ENCODE peak calls at places on chromosomes 5 and 9, in nine cellular contexts. L is MG63; X is CD8-positive, alpha-beta T cell; E is HS-27A; Z is psoas muscle; R is ACHN; A is iris pigment epithelial cell; G is AG04449; D is GM06990. I is an unnamed sample.

GRCh38 chr5:40224421-40224820 is 455.3 kb upstream of the PTGER4 start:
- DNase-seq in L (peak; percentile 8), X (no peak), E (no peak), Z (no peak), R (no peak), A (peak; percentile 47), G (no peak), D (no peak), I (no peak)

GRCh38 chr9:129280236-129281231 is 102.5 kb upstream of the IER5L start:
- DNase-seq in L (no peak), X (no peak), E (no peak), Z (peak; percentile 30), R (no peak), A (no peak), G (no peak), D (no peak), I (no peak)

GRCh38 chr5:178116406-178116885 is 3.1 kb downstream of the N4BP3 start:
- DNase-seq in L (no peak), X (peak; percentile 93), E (no peak), Z (no peak), R (no peak), A (no peak), G (no peak), D (peak; percentile 83), I (no peak)

GRCh38 chr9:91580136-91580535 is 156.5 kb upstream of the NFIL3 start:
- DNase-seq in L (peak; percentile 55), X (no peak), E (no peak), Z (no peak), R (no peak), A (peak; percentile 34), G (no peak), D (no peak), I (no peak)

GRCh38 chr5:176675676-176676360 is 28.5 kb downstream of the TSPAN17 start:
- DNase-seq in L (peak; percentile 53), X (no peak), E (no peak), Z (no peak), R (peak; percentile 31), A (peak; percentile 39), G (no peak), D (no peak), I (no peak)

GRCh38 chr5:31844615-31845345 is 205.8 kb downstream of the PDZD2 start:
- DNase-seq in L (no peak), X (no peak), E (no peak), Z (no peak), R (no peak), A (no peak), G (no peak), D (no peak), I (no peak)

GRCh38 chr5:180873628-180874520 is 12.8 kb upstream of the ZFP62 start:
- DNase-seq in L (peak; percentile 36), X (peak; percentile 45), E (no peak), Z (no peak), R (no peak), A (peak; percentile 55), G (no peak), D (peak; percentile 56), I (peak; percentile 67)

GRCh38 chr9:9212963-9213362 is 1399.8 kb downstream of the PTPRD start:
- DNase-seq in L (no peak), X (no peak), E (no peak), Z (no peak), R (no peak), A (no peak), G (no peak), D (no peak), I (no peak)

GRCh38 chr9:75455444-75455921 is 367.2 kb downstream of the OSTF1 start:
- DNase-seq in L (no peak), X (no peak), E (peak; percentile 14), Z (no peak), R (no peak), A (peak; percentile 42), G (no peak), D (peak; percentile 20), I (peak; percentile 27)

GRCh38 chr9:27258662-27259061 is 38.3 kb downstream of the EQTN start:
- DNase-seq in L (no peak), X (no peak), E (no peak), Z (no peak), R (no peak), A (no peak), G (no peak), D (no peak), I (no peak)

GRCh38 chr5:31059889-31060288 is 133.6 kb upstream of the CDH6 start:
- DNase-seq in L (no peak), X (no peak), E (no peak), Z (no peak), R (no peak), A (peak; percentile 32), G (no peak), D (no peak), I (no peak)

GRCh38 chr5:148406406-148406805 is 22.6 kb downstream of the FBXO38 start:
- DNase-seq in L (no peak), X (no peak), E (no peak), Z (no peak), R (no peak), A (no peak), G (no peak), D (no peak), I (no peak)

GRCh38 chr9:131394464-131395026 is 659 bp downstream of the PRRC2B start:
- DNase-seq in L (peak; percentile 58), X (peak; percentile 63), E (no peak), Z (peak; percentile 80), R (peak; percentile 33), A (no peak), G (no peak), D (peak; percentile 69), I (peak; percentile 71)

GRCh38 chr9:81634915-81635516 is 54.3 kb downstream of the TLE1 start:
- DNase-seq in L (peak; percentile 0), X (no peak), E (no peak), Z (no peak), R (no peak), A (peak; percentile 59), G (no peak), D (no peak), I (no peak)

GRCh38 chr5:89968870-89969472 is 440.6 kb downstream of the CETN3 start:
- DNase-seq in L (no peak), X (no peak), E (no peak), Z (no peak), R (no peak), A (peak; percentile 72), G (no peak), D (no peak), I (no peak)

GRCh38 chr5:67315082-67315801 is 118.6 kb upstream of the CD180 start:
- DNase-seq in L (peak; percentile 87), X (no peak), E (no peak), Z (no peak), R (peak; percentile 48), A (peak; percentile 58), G (peak; percentile 26), D (no peak), I (no peak)

I was measured in mucosa of descending colon.